ENCODE peak calls at places on chromosome 15, in five cellular contexts. One of them, this sample, is unnamed.

GRCh38 chr15:71469393-71469792 is 341.0 kb upstream of the NR2E3 start:
- DNase-seq in H1: no peak
- DNase-seq in K562: no peak
- DNase-seq in IMR-90: peak
- DNase-seq in A549: no peak
- DNase-seq in this sample: no peak

GRCh38 chr15:88894348-88894818 is 961 bp downstream of the HAPLN3 start:
- DNase-seq in H1: peak
- DNase-seq in K562: peak
- DNase-seq in IMR-90: no peak
- DNase-seq in A549: peak
- DNase-seq in this sample: peak

GRCh38 chr15:45715528-45715927 is 80.7 kb downstream of the SQOR start:
- DNase-seq in H1: no peak
- DNase-seq in K562: no peak
- DNase-seq in IMR-90: peak
- DNase-seq in A549: no peak
- DNase-seq in this sample: no peak

GRCh38 chr15:57611938-57612337 is 20.2 kb downstream of the MYZAP start:
- DNase-seq in H1: no peak
- DNase-seq in K562: no peak
- DNase-seq in IMR-90: no peak
- DNase-seq in A549: peak
- DNase-seq in this sample: peak

GRCh38 chr15:58309993-58310928 is 121.5 kb upstream of the LIPC start:
- DNase-seq in H1: no peak
- DNase-seq in K562: no peak
- DNase-seq in IMR-90: no peak
- DNase-seq in A549: no peak
- DNase-seq in this sample: peak

GRCh38 chr15:40235201-40235890 is 3.5 kb upstream of the PAK6 start:
- DNase-seq in H1: peak
- DNase-seq in K562: peak
- DNase-seq in IMR-90: no peak
- DNase-seq in A549: no peak
- DNase-seq in this sample: no peak

GRCh38 chr15:51223771-51224229 is 114.6 kb downstream of the CYP19A1 start:
- DNase-seq in H1: no peak
- DNase-seq in K562: no peak
- DNase-seq in IMR-90: peak
- DNase-seq in A549: no peak
- DNase-seq in this sample: no peak

GRCh38 chr15:46956456-46956855 is 760.8 kb upstream of the SEMA6D start:
- DNase-seq in H1: no peak
- DNase-seq in K562: no peak
- DNase-seq in IMR-90: no peak
- DNase-seq in A549: no peak
- DNase-seq in this sample: no peak

GRCh38 chr15:101526442-101526841 is 36.9 kb upstream of the PCSK6 start:
- DNase-seq in H1: no peak
- DNase-seq in K562: no peak
- DNase-seq in IMR-90: no peak
- DNase-seq in A549: no peak
- DNase-seq in this sample: no peak

GRCh38 chr15:43242616-43243015 is 21.8 kb upstream of the EPB42 start:
- DNase-seq in H1: no peak
- DNase-seq in K562: no peak
- DNase-seq in IMR-90: no peak
- DNase-seq in A549: no peak
- DNase-seq in this sample: no peak

GRCh38 chr15:100767002-100767825 is 112.4 kb upstream of the ALDH1A3 start:
- DNase-seq in H1: no peak
- DNase-seq in K562: no peak
- DNase-seq in IMR-90: no peak
- DNase-seq in A549: no peak
- DNase-seq in this sample: no peak

GRCh38 chr15:47876986-47877385 is 159.7 kb downstream of the SEMA6D start:
- DNase-seq in H1: no peak
- DNase-seq in K562: no peak
- DNase-seq in IMR-90: no peak
- DNase-seq in A549: no peak
- DNase-seq in this sample: no peak

GRCh38 chr15:29937956-29938355 is 115.7 kb upstream of the TJP1 start:
- DNase-seq in H1: no peak
- DNase-seq in K562: no peak
- DNase-seq in IMR-90: peak
- DNase-seq in A549: no peak
- DNase-seq in this sample: no peak

GRCh38 chr15:85324202-85324601 is 56.2 kb upstream of the AKAP13 start:
- DNase-seq in H1: no peak
- DNase-seq in K562: no peak
- DNase-seq in IMR-90: no peak
- DNase-seq in A549: no peak
- DNase-seq in this sample: no peak

GRCh38 chr15:49697121-49697520 is 76.3 kb downstream of the DTWD1 start:
- DNase-seq in H1: no peak
- DNase-seq in K562: no peak
- DNase-seq in IMR-90: peak
- DNase-seq in A549: no peak
- DNase-seq in this sample: no peak

GRCh38 chr15:50137330-50137761 is 18.3 kb upstream of the ATP8B4 start:
- DNase-seq in H1: no peak
- DNase-seq in K562: peak
- DNase-seq in IMR-90: peak
- DNase-seq in A549: peak
- DNase-seq in this sample: no peak

GRCh38 chr15:74870496-74871213 is 2.5 kb downstream of the SCAMP2 start:
- DNase-seq in H1: no peak
- DNase-seq in K562: no peak
- DNase-seq in IMR-90: no peak
- DNase-seq in A549: no peak
- DNase-seq in this sample: no peak

GRCh38 chr15:66184936-66185790 is 68.4 kb downstream of the MEGF11 start:
- DNase-seq in H1: no peak
- DNase-seq in K562: no peak
- DNase-seq in IMR-90: no peak
- DNase-seq in A549: no peak
- DNase-seq in this sample: no peak

GRCh38 chr15:63332367-63333078 is 49.1 kb downstream of the CA12 start:
- DNase-seq in H1: no peak
- DNase-seq in K562: no peak
- DNase-seq in IMR-90: peak
- DNase-seq in A549: peak
- DNase-seq in this sample: no peak

GRCh38 chr15:81256916-81257315 is 60.2 kb downstream of the IL16 start:
- DNase-seq in H1: no peak
- DNase-seq in K562: no peak
- DNase-seq in IMR-90: peak
- DNase-seq in A549: no peak
- DNase-seq in this sample: no peak

GRCh38 chr15:31077181-31077580 is 24.3 kb downstream of the TRPM1 start:
- DNase-seq in H1: peak
- DNase-seq in K562: no peak
- DNase-seq in IMR-90: no peak
- DNase-seq in A549: no peak
- DNase-seq in this sample: no peak

GRCh38 chr15:73602444-73602843 is 30.7 kb downstream of the NPTN start:
- DNase-seq in H1: no peak
- DNase-seq in K562: no peak
- DNase-seq in IMR-90: no peak
- DNase-seq in A549: no peak
- DNase-seq in this sample: no peak

GRCh38 chr15:99485992-99486370 is 79.8 kb upstream of the MEF2A start:
- DNase-seq in H1: no peak
- DNase-seq in K562: no peak
- DNase-seq in IMR-90: no peak
- DNase-seq in A549: no peak
- DNase-seq in this sample: no peak

GRCh38 chr15:60520041-60520824 is 41.3 kb upstream of the ICE2 start:
- DNase-seq in H1: no peak
- DNase-seq in K562: no peak
- DNase-seq in IMR-90: peak
- DNase-seq in A549: no peak
- DNase-seq in this sample: no peak

GRCh38 chr15:59528965-59529402 is 82.6 kb upstream of the GCNT3 start:
- DNase-seq in H1: peak
- DNase-seq in K562: peak
- DNase-seq in IMR-90: peak
- DNase-seq in A549: peak
- DNase-seq in this sample: peak

GRCh38 chr15:63369296-63369695 is 12.3 kb downstream of the CA12 start:
- DNase-seq in H1: no peak
- DNase-seq in K562: no peak
- DNase-seq in IMR-90: no peak
- DNase-seq in A549: no peak
- DNase-seq in this sample: no peak

GRCh38 chr15:26394801-26395200 is 378.1 kb downstream of the GABRB3 start:
- DNase-seq in H1: no peak
- DNase-seq in K562: no peak
- DNase-seq in IMR-90: no peak
- DNase-seq in A549: no peak
- DNase-seq in this sample: no peak
- TF ChIP-seq MAFK in H1: no peak
- TF ChIP-seq MAFK in K562: no peak
- TF ChIP-seq MAFK in IMR-90: no peak
- TF ChIP-seq MAFK in A549: no peak
- TF ChIP-seq MAFK in this sample: no peak

DNA sequence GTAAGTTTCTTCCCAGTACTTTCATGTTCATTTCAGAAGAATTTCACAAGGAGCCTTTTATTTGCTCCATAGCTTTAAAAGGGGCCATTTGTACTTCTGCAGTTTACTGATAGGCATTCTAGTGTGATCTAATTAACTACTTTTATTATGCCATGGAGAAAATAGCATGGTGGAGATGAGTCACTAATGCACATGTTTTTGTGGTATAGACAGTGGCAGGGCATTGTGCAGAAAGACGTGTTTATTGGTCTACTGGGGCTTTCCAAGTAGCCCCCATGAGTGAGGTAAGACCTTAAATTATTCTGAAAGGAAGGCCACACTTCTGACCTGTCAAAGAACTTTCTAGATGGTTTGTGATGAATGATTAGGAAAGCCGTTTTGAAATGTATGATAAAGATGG is 810.0 kb upstream of the NR2F2 start:
- DNase-seq in H1: no peak
- DNase-seq in K562: no peak
- DNase-seq in IMR-90: no peak
- DNase-seq in A549: no peak
- DNase-seq in this sample: no peak
- TF ChIP-seq RAD21 in H1: no peak
- TF ChIP-seq RAD21 in K562: no peak
- TF ChIP-seq RAD21 in IMR-90: no peak
- TF ChIP-seq RAD21 in A549: no peak
- TF ChIP-seq RAD21 in this sample: no peak

GRCh38 chr15:44550734-44551133 is 13.8 kb downstream of the EIF3J start:
- DNase-seq in H1: no peak
- DNase-seq in K562: no peak
- DNase-seq in IMR-90: no peak
- DNase-seq in A549: no peak
- DNase-seq in this sample: no peak

GRCh38 chr15:44554934-44555723 is 18.2 kb downstream of the EIF3J start:
- DNase-seq in H1: no peak
- DNase-seq in K562: no peak
- DNase-seq in IMR-90: no peak
- DNase-seq in A549: no peak
- DNase-seq in this sample: no peak

GRCh38 chr15:44545934-44546802 is 9.2 kb downstream of the EIF3J start:
- DNase-seq in H1: no peak
- DNase-seq in K562: no peak
- DNase-seq in IMR-90: peak
- DNase-seq in A549: no peak
- DNase-seq in this sample: no peak

DNA sequence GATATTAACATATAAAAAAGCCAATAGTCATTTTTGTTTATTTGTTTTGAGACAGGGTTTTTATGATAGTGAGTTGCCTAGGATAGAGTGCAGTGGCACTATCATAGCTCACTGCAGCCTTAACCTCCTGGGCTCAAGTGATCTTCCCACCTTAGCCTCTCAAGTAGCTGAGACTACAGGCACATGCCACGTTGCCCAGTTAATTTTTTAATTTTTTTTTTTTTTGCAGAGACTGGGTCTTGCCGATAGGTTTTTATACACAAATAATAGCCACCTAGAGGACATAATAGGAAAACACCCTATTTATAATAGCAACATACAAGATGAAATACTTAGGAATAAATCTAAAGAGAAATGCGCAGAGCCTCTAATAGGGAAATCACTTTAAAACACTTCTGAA is 13.3 kb downstream of the EIF3J start:
- DNase-seq in H1: no peak
- DNase-seq in K562: no peak
- DNase-seq in IMR-90: peak
- DNase-seq in A549: no peak
- DNase-seq in this sample: no peak
- TF ChIP-seq MAFK in H1: no peak
- TF ChIP-seq MAFK in K562: no peak
- TF ChIP-seq MAFK in IMR-90: no peak
- TF ChIP-seq MAFK in A549: no peak
- TF ChIP-seq MAFK in this sample: no peak

GRCh38 chr15:72487070-72487797 is 13.1 kb downstream of the ARIH1 start:
- DNase-seq in H1: no peak
- DNase-seq in K562: no peak
- DNase-seq in IMR-90: peak
- DNase-seq in A549: no peak
- DNase-seq in this sample: no peak

GRCh38 chr15:72488558-72488957 is 14.4 kb downstream of the ARIH1 start:
- DNase-seq in H1: no peak
- DNase-seq in K562: no peak
- DNase-seq in IMR-90: no peak
- DNase-seq in A549: no peak
- DNase-seq in this sample: no peak

GRCh38 chr15:72483279-72483678 is 9.1 kb downstream of the ARIH1 start:
- DNase-seq in H1: no peak
- DNase-seq in K562: no peak
- DNase-seq in IMR-90: no peak
- DNase-seq in A549: no peak
- DNase-seq in this sample: no peak

GRCh38 chr15:72482275-72482674 is 8.1 kb downstream of the ARIH1 start:
- DNase-seq in H1: no peak
- DNase-seq in K562: no peak
- DNase-seq in IMR-90: no peak
- DNase-seq in A549: no peak
- DNase-seq in this sample: no peak

GRCh38 chr15:72486144-72486543 is 12.0 kb downstream of the ARIH1 start:
- DNase-seq in H1: no peak
- DNase-seq in K562: no peak
- DNase-seq in IMR-90: no peak
- DNase-seq in A549: no peak
- DNase-seq in this sample: no peak
- TF ChIP-seq RAD21 in H1: no peak
- TF ChIP-seq RAD21 in K562: no peak
- TF ChIP-seq RAD21 in IMR-90: no peak
- TF ChIP-seq RAD21 in A549: no peak
- TF ChIP-seq RAD21 in this sample: no peak

DNA sequence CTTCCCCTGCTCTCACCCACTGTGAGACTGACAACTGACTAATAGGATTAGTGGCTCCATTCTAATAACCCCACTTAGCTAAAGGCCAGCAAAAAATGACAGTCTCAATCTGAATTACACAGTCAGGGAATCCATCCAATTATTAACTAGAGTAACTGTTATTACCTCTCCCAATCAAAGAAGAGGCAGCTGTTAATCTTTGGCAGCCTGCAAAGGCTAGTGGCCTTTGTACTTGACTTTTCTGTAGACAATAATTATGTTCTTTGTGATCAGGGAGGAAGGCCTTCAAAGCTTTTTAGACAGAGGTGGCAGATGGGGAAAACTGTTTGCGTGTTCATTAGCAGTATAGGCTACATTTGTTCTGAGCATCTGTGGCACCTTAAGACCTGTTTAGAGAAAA is 177.7 kb downstream of the ISL2 start:
- DNase-seq in H1: no peak
- DNase-seq in K562: no peak
- DNase-seq in IMR-90: no peak
- DNase-seq in A549: no peak
- DNase-seq in this sample: peak
- TF ChIP-seq MAFK in H1: no peak
- TF ChIP-seq MAFK in K562: no peak
- TF ChIP-seq MAFK in IMR-90: no peak
- TF ChIP-seq MAFK in A549: no peak
- TF ChIP-seq MAFK in this sample: no peak

This sample was measured in HepG2.